ENCODE peak calls at places on chromosomes 16 and 17, in eight cellular contexts. I is pancreas; J is CD4-positive, alpha-beta memory T cell; G is A549; X is tibial nerve; D is esophagus squamous epithelium; H is CD8-positive, alpha-beta T cell; Z is heart left ventricle. B is an unnamed sample.

GRCh38 chr16:23408242-23409201 is 44.5 kb downstream of the COG7 start:
- DNase-seq in J (no peak), I (peak; percentile 60), G (no peak), D (no peak), X (no peak), H (no peak), Z (peak; percentile 53), B (no peak)

GRCh38 chr16:57387598-57388354 is 15.5 kb downstream of the CX3CL1 start:
- DNase-seq in Z (no peak), G (no peak), H (no peak), I (no peak), J (no peak), D (no peak), X (no peak), B (no peak)

GRCh38 chr16:71883193-71883848 is 661 bp downstream of the ZNF821 start:
- DNase-seq in D (no peak), J (peak; percentile 32), H (peak; percentile 58), X (no peak), G (no peak), I (peak; percentile 60), Z (peak; percentile 50), B (peak; percentile 63)

GRCh38 chr16:83137894-83138293 is 511.1 kb downstream of the CDH13 start:
- DNase-seq in I (no peak), Z (no peak), X (no peak), J (no peak), G (no peak), D (no peak), H (no peak), B (no peak)

GRCh38 chr17:5825717-5826330 is 241.5 kb upstream of the NLRP1 start:
- DNase-seq in X (no peak), Z (no peak), D (no peak), H (no peak), I (no peak), J (no peak), G (no peak), B (no peak)

GRCh38 chr17:67474081-67474661 is 97.1 kb downstream of the PITPNC1 start:
- DNase-seq in D (no peak), J (no peak), I (no peak), G (no peak), X (no peak), Z (peak; percentile 68), H (peak; percentile 26), B (no peak)

GRCh38 chr17:76130473-76130872 is 10.6 kb downstream of the FOXJ1 start:
- DNase-seq in G (no peak), J (no peak), D (no peak), I (no peak), Z (no peak), H (no peak), X (no peak), B (no peak)

GRCh38 chr17:67467500-67468481 is 90.7 kb downstream of the PITPNC1 start:
- DNase-seq in Z (no peak), J (no peak), X (no peak), D (no peak), I (no peak), H (no peak), G (no peak), B (no peak)

GRCh38 chr16:88303890-88304819 is 78.6 kb upstream of the ZNF469 start:
- DNase-seq in G (peak; percentile 38), D (no peak), J (no peak), H (no peak), I (no peak), X (no peak), Z (no peak), B (peak; percentile 84)

GRCh38 chr17:68589086-68589485 is 12.1 kb downstream of the FAM20A start:
- DNase-seq in Z (no peak), H (no peak), I (no peak), D (no peak), G (no peak), J (no peak), X (no peak), B (no peak)

GRCh38 chr17:68585643-68586042 is 15.5 kb downstream of the FAM20A start:
- DNase-seq in J (no peak), G (no peak), H (no peak), I (no peak), X (no peak), Z (no peak), D (no peak), B (no peak)

GRCh38 chr17:68588362-68588761 is 12.8 kb downstream of the FAM20A start:
- DNase-seq in G (no peak), I (no peak), J (no peak), D (no peak), X (no peak), Z (no peak), H (no peak), B (no peak)

GRCh38 chr17:68587847-68588246 is 13.3 kb downstream of the FAM20A start:
- DNase-seq in H (no peak), J (no peak), Z (no peak), X (no peak), D (no peak), G (no peak), I (no peak), B (no peak)

DNA sequence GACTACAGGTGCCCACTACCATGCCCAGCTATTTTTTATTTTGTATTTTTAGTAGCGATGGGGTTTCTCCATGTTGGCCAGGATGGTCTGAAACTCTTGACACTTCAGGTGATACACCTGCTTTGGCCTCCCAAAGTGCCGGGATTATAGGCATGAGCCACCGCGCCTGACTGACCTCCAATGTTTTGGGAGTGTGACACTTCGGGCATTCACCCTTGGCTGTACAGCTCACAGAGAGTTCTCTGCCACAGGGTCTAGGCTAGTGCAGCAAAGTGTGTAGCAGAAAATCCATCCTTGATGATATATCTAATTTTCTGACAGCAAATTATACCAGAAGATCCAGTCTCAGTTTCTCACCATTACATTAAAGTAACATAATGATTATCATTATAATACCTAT is 14.1 kb downstream of the FAM20A start:
- DNase-seq in X (no peak), J (no peak), H (no peak), Z (no peak), I (no peak), D (no peak), G (no peak), B (no peak)
- H3K27ac ChIP-seq in X (no peak overlapping the region), J (no peak overlapping the region), H (no peak overlapping the region), Z (no peak overlapping the region), I (no peak overlapping the region), D (no peak overlapping the region), G (no peak overlapping the region), B (no peak overlapping the region)

GRCh38 chr17:82297804-82298537 is 19.4 kb downstream of the CD7 start:
- DNase-seq in G (peak; percentile 98), X (peak; percentile 71), I (peak; percentile 92), J (peak; percentile 94), Z (peak; percentile 89), D (peak; percentile 89), H (peak; percentile 93), B (peak; percentile 95)
- H3K4me1 ChIP-seq in G (peaks cover 70% of the 10 kb centered on the region), X (peaks cover 34% of the 10 kb centered on the region), I (peaks cover 14% of the 10 kb centered on the region), J (peaks cover 69% of the 10 kb centered on the region), Z (peaks cover 18% of the 10 kb centered on the region), D (peaks cover 38% of the 10 kb centered on the region), H (peaks cover 66% of the 10 kb centered on the region), B (no peaks in the 10 kb centered on the region)

GRCh38 chr17:8611671-8612298 is 18.7 kb downstream of the MYH10 start:
- DNase-seq in H (no peak), J (no peak), Z (no peak), G (no peak), X (no peak), I (no peak), D (no peak), B (no peak)

GRCh38 chr17:8609910-8610309 is 20.6 kb downstream of the MYH10 start:
- DNase-seq in D (no peak), G (no peak), H (no peak), J (no peak), X (no peak), Z (no peak), I (no peak), B (no peak)

GRCh38 chr17:8608001-8608400 is 22.5 kb downstream of the MYH10 start:
- DNase-seq in X (no peak), H (no peak), D (no peak), J (no peak), I (no peak), G (no peak), Z (no peak), B (no peak)

GRCh38 chr17:8611135-8611534 is 19.4 kb downstream of the MYH10 start:
- DNase-seq in J (no peak), D (no peak), H (no peak), X (no peak), G (no peak), I (no peak), Z (no peak), B (no peak)

DNA sequence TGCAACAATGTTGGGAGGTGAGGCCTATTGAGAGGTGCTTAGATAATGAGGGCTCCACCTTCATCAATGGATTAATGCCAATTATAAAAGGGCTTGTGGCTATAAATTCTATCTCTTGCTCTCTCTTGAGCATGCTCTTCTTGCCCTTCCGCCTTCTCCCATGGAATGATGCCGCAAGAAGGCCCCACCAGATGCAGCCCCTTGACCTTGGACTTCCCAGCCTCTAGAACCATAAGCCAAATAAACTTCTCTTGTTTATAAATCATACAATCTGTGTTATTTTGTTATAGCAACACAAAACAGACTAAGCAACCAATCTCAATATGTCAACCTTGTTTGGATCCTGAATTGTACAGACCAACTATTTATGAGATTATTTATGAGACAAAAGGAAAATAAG is 20.0 kb downstream of the MYH10 start:
- DNase-seq in J (no peak), G (no peak), X (no peak), D (no peak), I (no peak), H (no peak), Z (no peak), B (no peak)
- H3K27ac ChIP-seq in J (no peak overlapping the region), G (no peak overlapping the region), X (no peak overlapping the region), D (no peak overlapping the region), I (no peak overlapping the region), H (no peak overlapping the region), Z (peak overlapping the region; percentile 71), B (peak overlapping the region; percentile 90)

GRCh38 chr17:50583636-50584035 is 23.1 kb downstream of the CACNA1G start:
- DNase-seq in Z (peak; percentile 62), H (no peak), I (no peak), G (no peak), X (no peak), J (no peak), D (no peak), B (no peak)

GRCh38 chr17:50585346-50585745 is 24.8 kb downstream of the CACNA1G start:
- DNase-seq in H (no peak), X (no peak), D (no peak), J (no peak), I (no peak), G (no peak), Z (no peak), B (no peak)

GRCh38 chr17:50584116-50584515 is 23.6 kb downstream of the CACNA1G start:
- DNase-seq in D (no peak), G (no peak), J (no peak), H (no peak), Z (no peak), I (no peak), X (no peak), B (no peak)

GRCh38 chr17:50585893-50586292 is 25.4 kb downstream of the CACNA1G start:
- DNase-seq in H (no peak), G (no peak), J (no peak), Z (no peak), X (no peak), I (no peak), D (no peak), B (no peak)

DNA sequence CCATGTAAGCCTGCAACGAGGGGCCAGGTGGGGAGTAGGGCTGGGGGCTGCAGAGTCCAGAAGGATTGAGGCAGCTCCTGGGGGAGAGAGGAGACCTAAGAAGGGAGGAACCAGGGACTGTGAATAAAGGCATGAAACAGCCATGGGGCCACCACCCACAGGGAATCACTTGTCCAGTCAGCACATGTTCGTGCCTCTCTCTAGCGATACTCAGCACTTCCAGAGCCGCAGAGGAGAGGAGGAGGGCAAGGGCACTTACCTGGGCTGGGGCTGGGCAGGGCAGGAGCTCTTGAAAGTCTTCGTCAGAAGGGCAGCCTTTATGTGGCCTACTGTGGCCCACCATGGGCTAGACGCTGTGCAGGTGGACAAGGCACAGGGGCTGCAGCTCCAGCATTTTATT is 24.2 kb downstream of the CACNA1G start:
- DNase-seq in X (no peak), G (no peak), I (no peak), Z (no peak), H (no peak), D (no peak), J (no peak), B (no peak)
- H3K4me1 ChIP-seq in X (no peaks in the 10 kb centered on the region), G (no peaks in the 10 kb centered on the region), I (no peaks in the 10 kb centered on the region), Z (peaks cover 11% of the 10 kb centered on the region), H (no peaks in the 10 kb centered on the region), D (peaks cover 4% of the 10 kb centered on the region), J (no peaks in the 10 kb centered on the region), B (no peaks in the 10 kb centered on the region)

B was measured in aorta.